ENCODE peak calls at places on chromosome 21, in six cellular contexts. K, T, N, C, S and E are unnamed samples.

GRCh38 chr21:14968821-14969220 is 96.0 kb downstream of the NRIP1 start:
- DNase-seq in C (no peak), N (no peak), K (no peak), S (no peak), T (peak; percentile 10), E (no peak)

GRCh38 chr21:43343095-43343991 is 83.6 kb downstream of the SIK1 start:
- DNase-seq in C (no peak), N (no peak), K (no peak), T (no peak), S (no peak), E (no peak)

GRCh38 chr21:36535618-36536241 is 55.8 kb upstream of the CLDN14 start:
- DNase-seq in C (no peak), K (no peak), T (no peak), N (no peak), S (no peak), E (peak; percentile 59)

GRCh38 chr21:36980280-36981048 is 14.0 kb upstream of the HLCS start:
- DNase-seq in S (peak; percentile 24), T (no peak), C (peak; percentile 23), N (no peak), K (no peak), E (no peak)

GRCh38 chr21:41802684-41803083 is 35.8 kb upstream of the RIPK4 start:
- DNase-seq in K (no peak), T (no peak), N (no peak), C (no peak), S (no peak), E (no peak)

GRCh38 chr21:33266784-33267135 is 593 bp downstream of the IL10RB start:
- DNase-seq in K (no peak), C (peak; percentile 61), S (peak; percentile 52), N (peak; percentile 16), T (no peak), E (no peak)

GRCh38 chr21:46264046-46264689 is 21.2 kb downstream of the MCM3AP start:
- DNase-seq in N (no peak), K (no peak), T (no peak), S (no peak), C (no peak), E (no peak)

GRCh38 chr21:42303443-42303842 is 11.8 kb downstream of the TFF3 start:
- DNase-seq in T (no peak), N (no peak), C (no peak), S (no peak), K (no peak), E (no peak)

GRCh38 chr21:42414928-42415769 is 11.4 kb downstream of the UBASH3A start:
- DNase-seq in T (no peak), S (peak; percentile 98), C (peak; percentile 99), N (peak; percentile 84), K (no peak), E (no peak)

GRCh38 chr21:45256021-45256911 is 31.4 kb downstream of the POFUT2 start:
- DNase-seq in S (no peak), K (no peak), C (no peak), T (no peak), N (no peak), E (no peak)

GRCh38 chr21:17527711-17528110 is 14.9 kb downstream of the CXADR start:
- DNase-seq in S (no peak), K (no peak), C (no peak), T (no peak), N (no peak), E (no peak)

GRCh38 chr21:42654179-42654912 is 925 bp downstream of the PDE9A start:
- DNase-seq in N (no peak), S (peak; percentile 32), C (peak; percentile 43), K (no peak), T (no peak), E (peak; percentile 25)

GRCh38 chr21:45234906-45235305 is 52.8 kb downstream of the POFUT2 start:
- DNase-seq in T (no peak), C (no peak), K (no peak), S (no peak), N (no peak), E (no peak)

GRCh38 chr21:37564924-37565529 is 198.5 kb downstream of the DYRK1A start:
- DNase-seq in C (no peak), T (no peak), K (no peak), S (no peak), N (no peak), E (no peak)

GRCh38 chr21:42216726-42217572 is 2.0 kb upstream of the ABCG1 start:
- DNase-seq in C (no peak), N (no peak), T (no peak), K (no peak), S (no peak), E (no peak)

GRCh38 chr21:32467291-32467690 is 54.8 kb downstream of the EVA1C start:
- DNase-seq in S (no peak), T (no peak), C (no peak), K (no peak), N (no peak), E (no peak)

GRCh38 chr21:34061983-34062382 is 11.4 kb upstream of the MRPS6 start:
- DNase-seq in T (no peak), K (no peak), C (peak; percentile 29), N (no peak), S (no peak), E (no peak)

GRCh38 chr21:38402795-38403194 is 95.5 kb downstream of the ERG start:
- DNase-seq in K (no peak), T (no peak), C (no peak), S (no peak), N (no peak), E (no peak)

GRCh38 chr21:38505654-38506523 is 7.6 kb upstream of the ERG start:
- DNase-seq in C (peak; percentile 40), T (peak; percentile 60), S (peak; percentile 25), K (no peak), N (no peak), E (peak; percentile 13)

GRCh38 chr21:42262826-42263225 is 43.9 kb downstream of the ABCG1 start:
- DNase-seq in C (no peak), K (no peak), T (no peak), S (no peak), N (no peak), E (no peak)

GRCh38 chr21:42291003-42291750 is 24.0 kb downstream of the TFF3 start:
- DNase-seq in K (no peak), S (no peak), C (no peak), T (no peak), N (no peak), E (no peak)

GRCh38 chr21:31630062-31630711 is 29.3 kb upstream of the SOD1 start:
- DNase-seq in C (no peak), N (no peak), T (peak; percentile 85), S (no peak), K (no peak), E (no peak)

GRCh38 chr21:33039542-33039941 is 13.8 kb downstream of the OLIG2 start:
- DNase-seq in T (no peak), N (no peak), C (no peak), K (peak; percentile 56), S (no peak), E (no peak)

GRCh38 chr21:42304556-42305454 is 10.4 kb downstream of the TFF3 start:
- DNase-seq in C (no peak), N (no peak), T (no peak), S (no peak), K (no peak), E (no peak)

GRCh38 chr21:45017376-45017960 is 56.9 kb upstream of the ADARB1 start:
- DNase-seq in T (no peak), C (no peak), N (no peak), S (no peak), K (no peak), E (no peak)

GRCh38 chr21:16473965-16474364 is 744.2 kb downstream of the USP25 start:
- DNase-seq in K (no peak), S (no peak), C (no peak), N (no peak), T (no peak), E (no peak)

GRCh38 chr21:44549525-44550211 is 1.6 kb downstream of the KRTAP10-2 start:
- DNase-seq in K (no peak), C (no peak), T (no peak), S (no peak), N (no peak), E (no peak)

GRCh38 chr21:34887729-34888568 is 161.2 kb downstream of the RUNX1 start:
- DNase-seq in N (peak; percentile 75), C (peak; percentile 94), K (no peak), S (peak; percentile 94), T (peak; percentile 97), E (no peak)

GRCh38 chr21:17468698-17469097 is 44.1 kb upstream of the CXADR start:
- DNase-seq in K (no peak), C (no peak), S (no peak), T (no peak), N (no peak), E (no peak)

GRCh38 chr21:35921471-35921870 is 138.9 kb downstream of the SETD4 start:
- DNase-seq in S (no peak), T (no peak), K (no peak), C (no peak), N (no peak), E (no peak)

GRCh38 chr21:17250651-17251294 is 262.1 kb upstream of the CXADR start:
- DNase-seq in S (no peak), N (no peak), T (no peak), C (no peak), K (no peak), E (peak; percentile 27)